ENCODE peak calls at places on chromosomes 13 and 19, in eight cellular contexts. One of them, this sample, is unnamed.
A peak's percentile ranks its signal among the peaks of the same experiment; 100 is the strongest.

GRCh38 chr13:50357586-50358118 is 342.4 kb downstream of the KCNRG start:
- DNase-seq in Peyer's patch: no peak
- DNase-seq in HCT116: no peak
- DNase-seq in A549: no peak
- DNase-seq in AG09309: peak; percentile 59
- DNase-seq in endodermal cell: no peak
- DNase-seq in colonic mucosa: no peak
- DNase-seq in tibial nerve: peak; percentile 25
- DNase-seq in this sample: no peak

GRCh38 chr19:14561832-14562351 is 10.0 kb downstream of the NDUFB7 start:
- DNase-seq in Peyer's patch: no peak
- DNase-seq in HCT116: no peak
- DNase-seq in A549: no peak
- DNase-seq in AG09309: no peak
- DNase-seq in endodermal cell: peak; percentile 60
- DNase-seq in colonic mucosa: no peak
- DNase-seq in tibial nerve: no peak
- DNase-seq in this sample: no peak

GRCh38 chr19:19545707-19546106 is 7.6 kb downstream of the CILP2 start:
- DNase-seq in Peyer's patch: no peak
- DNase-seq in HCT116: no peak
- DNase-seq in A549: no peak
- DNase-seq in AG09309: no peak
- DNase-seq in endodermal cell: no peak
- DNase-seq in colonic mucosa: no peak
- DNase-seq in tibial nerve: no peak
- DNase-seq in this sample: no peak

GRCh38 chr13:85333511-85333910 is 465.7 kb downstream of the SLITRK6 start:
- DNase-seq in Peyer's patch: no peak
- DNase-seq in HCT116: no peak
- DNase-seq in A549: no peak
- DNase-seq in AG09309: no peak
- DNase-seq in endodermal cell: no peak
- DNase-seq in colonic mucosa: no peak
- DNase-seq in tibial nerve: no peak
- DNase-seq in this sample: no peak

GRCh38 chr13:78476910-78477309 is 126.4 kb downstream of the POU4F1 start:
- DNase-seq in Peyer's patch: no peak
- DNase-seq in HCT116: no peak
- DNase-seq in A549: no peak
- DNase-seq in AG09309: no peak
- DNase-seq in endodermal cell: no peak
- DNase-seq in colonic mucosa: no peak
- DNase-seq in tibial nerve: no peak
- DNase-seq in this sample: no peak

GRCh38 chr13:25886438-25887214 is 165.2 kb downstream of the SHISA2 start:
- DNase-seq in Peyer's patch: no peak
- DNase-seq in HCT116: no peak
- DNase-seq in A549: no peak
- DNase-seq in AG09309: peak; percentile 56
- DNase-seq in endodermal cell: peak; percentile 41
- DNase-seq in colonic mucosa: no peak
- DNase-seq in tibial nerve: no peak
- DNase-seq in this sample: no peak

GRCh38 chr19:6228523-6229215 is 51.1 kb downstream of the MLLT1 start:
- DNase-seq in Peyer's patch: no peak
- DNase-seq in HCT116: no peak
- DNase-seq in A549: no peak
- DNase-seq in AG09309: no peak
- DNase-seq in endodermal cell: no peak
- DNase-seq in colonic mucosa: no peak
- DNase-seq in tibial nerve: no peak
- DNase-seq in this sample: no peak

GRCh38 chr13:26482451-26483197 is 74.9 kb upstream of the WASF3 start:
- DNase-seq in Peyer's patch: peak; percentile 89
- DNase-seq in HCT116: peak; percentile 76
- DNase-seq in A549: peak; percentile 66
- DNase-seq in AG09309: peak; percentile 13
- DNase-seq in endodermal cell: peak; percentile 93
- DNase-seq in colonic mucosa: peak; percentile 82
- DNase-seq in tibial nerve: peak; percentile 85
- DNase-seq in this sample: peak; percentile 73

GRCh38 chr19:56138069-56138468 is 3.0 kb upstream of the ZNF444 start:
- DNase-seq in Peyer's patch: no peak
- DNase-seq in HCT116: no peak
- DNase-seq in A549: no peak
- DNase-seq in AG09309: no peak
- DNase-seq in endodermal cell: no peak
- DNase-seq in colonic mucosa: no peak
- DNase-seq in tibial nerve: no peak
- DNase-seq in this sample: no peak

GRCh38 chr19:1259206-1259872 is 9.8 kb upstream of the CIRBP start:
- DNase-seq in Peyer's patch: peak; percentile 94
- DNase-seq in HCT116: no peak
- DNase-seq in A549: peak; percentile 91
- DNase-seq in AG09309: no peak
- DNase-seq in endodermal cell: peak; percentile 92
- DNase-seq in colonic mucosa: peak; percentile 86
- DNase-seq in tibial nerve: no peak
- DNase-seq in this sample: no peak

GRCh38 chr13:42047561-42048322 is 706 bp upstream of the DGKH start:
- DNase-seq in Peyer's patch: peak; percentile 70
- DNase-seq in HCT116: peak; percentile 12
- DNase-seq in A549: peak; percentile 64
- DNase-seq in AG09309: no peak
- DNase-seq in endodermal cell: peak; percentile 82
- DNase-seq in colonic mucosa: peak; percentile 74
- DNase-seq in tibial nerve: peak; percentile 21
- DNase-seq in this sample: peak; percentile 51

GRCh38 chr13:97855570-97855970 is 97.9 kb upstream of the IPO5 start:
- DNase-seq in Peyer's patch: peak; percentile 61
- DNase-seq in HCT116: peak; percentile 58
- DNase-seq in A549: peak; percentile 65
- DNase-seq in AG09309: peak; percentile 78
- DNase-seq in endodermal cell: peak; percentile 65
- DNase-seq in colonic mucosa: peak; percentile 37
- DNase-seq in tibial nerve: peak; percentile 46
- DNase-seq in this sample: no peak

GRCh38 chr19:8682472-8682871 is 16.1 kb downstream of the ACTL9 start:
- DNase-seq in Peyer's patch: no peak
- DNase-seq in HCT116: no peak
- DNase-seq in A549: no peak
- DNase-seq in AG09309: no peak
- DNase-seq in endodermal cell: no peak
- DNase-seq in colonic mucosa: no peak
- DNase-seq in tibial nerve: no peak
- DNase-seq in this sample: no peak

GRCh38 chr19:15869109-15869555 is 28.7 kb downstream of the CYP4F2 start:
- DNase-seq in Peyer's patch: peak; percentile 70
- DNase-seq in HCT116: peak; percentile 71
- DNase-seq in A549: peak; percentile 56
- DNase-seq in AG09309: no peak
- DNase-seq in endodermal cell: peak; percentile 50
- DNase-seq in colonic mucosa: peak; percentile 42
- DNase-seq in tibial nerve: peak; percentile 36
- DNase-seq in this sample: no peak

GRCh38 chr13:99354371-99354951 is 47.3 kb upstream of the GPR183 start:
- DNase-seq in Peyer's patch: peak; percentile 71
- DNase-seq in HCT116: no peak
- DNase-seq in A549: no peak
- DNase-seq in AG09309: no peak
- DNase-seq in endodermal cell: no peak
- DNase-seq in colonic mucosa: no peak
- DNase-seq in tibial nerve: no peak
- DNase-seq in this sample: no peak

GRCh38 chr19:16851031-16851712 is 22.0 kb downstream of the SIN3B start:
- DNase-seq in Peyer's patch: no peak
- DNase-seq in HCT116: no peak
- DNase-seq in A549: no peak
- DNase-seq in AG09309: no peak
- DNase-seq in endodermal cell: no peak
- DNase-seq in colonic mucosa: no peak
- DNase-seq in tibial nerve: no peak
- DNase-seq in this sample: no peak

GRCh38 chr13:36850790-36851438 is 31.9 kb downstream of the RFXAP start:
- DNase-seq in Peyer's patch: no peak
- DNase-seq in HCT116: no peak
- DNase-seq in A549: no peak
- DNase-seq in AG09309: no peak
- DNase-seq in endodermal cell: peak; percentile 87
- DNase-seq in colonic mucosa: peak; percentile 29
- DNase-seq in tibial nerve: no peak
- DNase-seq in this sample: no peak

GRCh38 chr19:3576696-3577443 is 4.1 kb downstream of the HMG20B start:
- DNase-seq in Peyer's patch: peak; percentile 57
- DNase-seq in HCT116: no peak
- DNase-seq in A549: no peak
- DNase-seq in AG09309: no peak
- DNase-seq in endodermal cell: peak; percentile 95
- DNase-seq in colonic mucosa: peak; percentile 63
- DNase-seq in tibial nerve: no peak
- DNase-seq in this sample: peak; percentile 60

GRCh38 chr19:3580156-3580955 is 4.9 kb upstream of the GIPC3 start:
- DNase-seq in Peyer's patch: no peak
- DNase-seq in HCT116: no peak
- DNase-seq in A549: peak; percentile 40
- DNase-seq in AG09309: peak; percentile 78
- DNase-seq in endodermal cell: no peak
- DNase-seq in colonic mucosa: no peak
- DNase-seq in tibial nerve: no peak
- DNase-seq in this sample: no peak

GRCh38 chr19:3575949-3576673 is 3.4 kb downstream of the HMG20B start:
- DNase-seq in Peyer's patch: no peak
- DNase-seq in HCT116: no peak
- DNase-seq in A549: no peak
- DNase-seq in AG09309: no peak
- DNase-seq in endodermal cell: no peak
- DNase-seq in colonic mucosa: peak; percentile 49
- DNase-seq in tibial nerve: no peak
- DNase-seq in this sample: no peak

GRCh38 chr19:3577741-3578344 is 5.1 kb downstream of the HMG20B start:
- DNase-seq in Peyer's patch: peak; percentile 69
- DNase-seq in HCT116: no peak
- DNase-seq in A549: no peak
- DNase-seq in AG09309: no peak
- DNase-seq in endodermal cell: peak; percentile 89
- DNase-seq in colonic mucosa: peak; percentile 83
- DNase-seq in tibial nerve: no peak
- DNase-seq in this sample: no peak

GRCh38 chr19:3578390-3578789 is 5.6 kb downstream of the HMG20B start:
- DNase-seq in Peyer's patch: no peak
- DNase-seq in HCT116: no peak
- DNase-seq in A549: no peak
- DNase-seq in AG09309: no peak
- DNase-seq in endodermal cell: no peak
- DNase-seq in colonic mucosa: no peak
- DNase-seq in tibial nerve: no peak
- DNase-seq in this sample: no peak
- TF ChIP-seq CTCF in Peyer's patch: no peak
- TF ChIP-seq CTCF in HCT116: no peak
- TF ChIP-seq CTCF in A549: no peak
- TF ChIP-seq CTCF in AG09309: no peak
- TF ChIP-seq CTCF in endodermal cell: no peak
- TF ChIP-seq CTCF in colonic mucosa: no peak
- TF ChIP-seq CTCF in tibial nerve: no peak
- TF ChIP-seq CTCF in this sample: no peak

GRCh38 chr13:81927347-81927746 is 1586.4 kb upstream of the SPRY2 start:
- DNase-seq in Peyer's patch: no peak
- DNase-seq in HCT116: no peak
- DNase-seq in A549: peak; percentile 4
- DNase-seq in AG09309: no peak
- DNase-seq in endodermal cell: peak; percentile 53
- DNase-seq in colonic mucosa: no peak
- DNase-seq in tibial nerve: no peak
- DNase-seq in this sample: no peak
- TF ChIP-seq CTCF in Peyer's patch: no peak
- TF ChIP-seq CTCF in HCT116: peak; percentile 45
- TF ChIP-seq CTCF in A549: no peak
- TF ChIP-seq CTCF in AG09309: no peak
- TF ChIP-seq CTCF in endodermal cell: peak; percentile 65
- TF ChIP-seq CTCF in colonic mucosa: no peak
- TF ChIP-seq CTCF in tibial nerve: no peak
- TF ChIP-seq CTCF in this sample: no peak

GRCh38 chr19:27776020-27776419 is 1436.9 kb downstream of the UQCRFS1 start:
- DNase-seq in Peyer's patch: no peak
- DNase-seq in HCT116: no peak
- DNase-seq in A549: peak; percentile 84
- DNase-seq in AG09309: no peak
- DNase-seq in endodermal cell: peak; percentile 81
- DNase-seq in colonic mucosa: no peak
- DNase-seq in tibial nerve: no peak
- DNase-seq in this sample: no peak

GRCh38 chr19:27773318-27774094 is 1439.4 kb downstream of the UQCRFS1 start:
- DNase-seq in Peyer's patch: no peak
- DNase-seq in HCT116: no peak
- DNase-seq in A549: no peak
- DNase-seq in AG09309: no peak
- DNase-seq in endodermal cell: peak; percentile 23
- DNase-seq in colonic mucosa: no peak
- DNase-seq in tibial nerve: no peak
- DNase-seq in this sample: no peak

GRCh38 chr19:27775395-27775794 is 1437.6 kb downstream of the UQCRFS1 start:
- DNase-seq in Peyer's patch: no peak
- DNase-seq in HCT116: no peak
- DNase-seq in A549: peak; percentile 58
- DNase-seq in AG09309: no peak
- DNase-seq in endodermal cell: peak; percentile 41
- DNase-seq in colonic mucosa: no peak
- DNase-seq in tibial nerve: no peak
- DNase-seq in this sample: no peak

GRCh38 chr19:27774337-27774736 is 1438.6 kb downstream of the UQCRFS1 start:
- DNase-seq in Peyer's patch: no peak
- DNase-seq in HCT116: no peak
- DNase-seq in A549: peak; percentile 70
- DNase-seq in AG09309: no peak
- DNase-seq in endodermal cell: peak; percentile 84
- DNase-seq in colonic mucosa: no peak
- DNase-seq in tibial nerve: no peak
- DNase-seq in this sample: no peak

DNA sequence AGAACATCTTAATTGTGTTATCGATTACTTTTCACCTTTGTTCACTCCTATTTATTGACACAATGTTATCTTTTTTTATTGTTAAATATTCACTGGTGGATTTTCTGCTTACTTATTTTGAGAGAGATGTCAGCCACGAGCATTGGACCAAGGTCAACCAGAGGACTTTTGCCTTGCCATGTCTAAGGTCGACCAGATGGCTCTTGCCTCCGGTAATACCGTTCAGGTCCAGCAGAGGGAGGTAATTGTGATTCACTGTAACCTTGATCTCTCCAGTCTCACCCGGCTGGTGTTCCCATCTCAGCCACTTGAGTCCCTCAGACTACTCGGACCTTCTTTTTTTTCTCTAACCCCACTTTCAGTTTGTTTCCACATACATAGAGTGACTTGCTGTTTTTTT is 1438.1 kb downstream of the UQCRFS1 start:
- DNase-seq in Peyer's patch: no peak
- DNase-seq in HCT116: no peak
- DNase-seq in A549: peak; percentile 76
- DNase-seq in AG09309: no peak
- DNase-seq in endodermal cell: peak; percentile 86
- DNase-seq in colonic mucosa: no peak
- DNase-seq in tibial nerve: no peak
- DNase-seq in this sample: no peak
- TF ChIP-seq CTCF in Peyer's patch: no peak
- TF ChIP-seq CTCF in HCT116: peak; percentile 47
- TF ChIP-seq CTCF in A549: no peak
- TF ChIP-seq CTCF in AG09309: peak; percentile 11
- TF ChIP-seq CTCF in endodermal cell: peak; percentile 51
- TF ChIP-seq CTCF in colonic mucosa: no peak
- TF ChIP-seq CTCF in tibial nerve: no peak
- TF ChIP-seq CTCF in this sample: no peak

GRCh38 chr19:46621191-46622117 is 3.4 kb downstream of the PTGIR start:
- DNase-seq in Peyer's patch: no peak
- DNase-seq in HCT116: no peak
- DNase-seq in A549: no peak
- DNase-seq in AG09309: no peak
- DNase-seq in endodermal cell: no peak
- DNase-seq in colonic mucosa: no peak
- DNase-seq in tibial nerve: no peak
- DNase-seq in this sample: no peak
- TF ChIP-seq CTCF in Peyer's patch: no peak
- TF ChIP-seq CTCF in HCT116: peak; percentile 44
- TF ChIP-seq CTCF in A549: no peak
- TF ChIP-seq CTCF in AG09309: peak; percentile 14
- TF ChIP-seq CTCF in endodermal cell: peak; percentile 63
- TF ChIP-seq CTCF in colonic mucosa: no peak
- TF ChIP-seq CTCF in tibial nerve: no peak
- TF ChIP-seq CTCF in this sample: peak; percentile 18

This sample was measured in mesothelial cell of epicardium.